ENCODE peak calls at places on chromosomes 11 and 22, in seven cellular contexts. One of them, this sample, is unnamed.

GRCh38 chr11:75301131-75301530 is 50.3 kb downstream of the ARRB1 start:
- DNase-seq in GM23338: no peak
- DNase-seq in pancreas: no peak
- DNase-seq in hypothalamus: no peak
- DNase-seq in cardiac muscle cell: no peak
- DNase-seq in activated CD4-positive, CD25-positive, alpha-beta regulatory T cell: no peak
- DNase-seq in osteocyte: no peak
- DNase-seq in this sample: no peak

GRCh38 chr11:129766858-129767604 is 48.6 kb upstream of the TMEM45B start:
- DNase-seq in GM23338: peak; percentile 80
- DNase-seq in pancreas: no peak
- DNase-seq in hypothalamus: no peak
- DNase-seq in cardiac muscle cell: peak; percentile 48
- DNase-seq in activated CD4-positive, CD25-positive, alpha-beta regulatory T cell: no peak
- DNase-seq in osteocyte: no peak
- DNase-seq in this sample: peak; percentile 16

GRCh38 chr11:351411-351810 is 17.9 kb upstream of the B4GALNT4 start:
- DNase-seq in GM23338: no peak
- DNase-seq in pancreas: no peak
- DNase-seq in hypothalamus: no peak
- DNase-seq in cardiac muscle cell: no peak
- DNase-seq in activated CD4-positive, CD25-positive, alpha-beta regulatory T cell: no peak
- DNase-seq in osteocyte: no peak
- DNase-seq in this sample: no peak

GRCh38 chr11:82810326-82810725 is 76.7 kb upstream of the FAM181B start:
- DNase-seq in GM23338: no peak
- DNase-seq in pancreas: no peak
- DNase-seq in hypothalamus: no peak
- DNase-seq in cardiac muscle cell: no peak
- DNase-seq in activated CD4-positive, CD25-positive, alpha-beta regulatory T cell: no peak
- DNase-seq in osteocyte: no peak
- DNase-seq in this sample: no peak

GRCh38 chr22:33888821-33889220 is 31.5 kb downstream of the LARGE1 start:
- DNase-seq in GM23338: no peak
- DNase-seq in pancreas: no peak
- DNase-seq in hypothalamus: no peak
- DNase-seq in cardiac muscle cell: no peak
- DNase-seq in activated CD4-positive, CD25-positive, alpha-beta regulatory T cell: no peak
- DNase-seq in osteocyte: no peak
- DNase-seq in this sample: no peak

GRCh38 chr11:60887531-60887930 is 18.9 kb downstream of the PRPF19 start:
- DNase-seq in GM23338: peak; percentile 77
- DNase-seq in pancreas: no peak
- DNase-seq in hypothalamus: no peak
- DNase-seq in cardiac muscle cell: peak; percentile 75
- DNase-seq in activated CD4-positive, CD25-positive, alpha-beta regulatory T cell: no peak
- DNase-seq in osteocyte: no peak
- DNase-seq in this sample: no peak

GRCh38 chr11:117097567-117098268 is 510 bp downstream of the SIK3 start:
- DNase-seq in GM23338: peak; percentile 68
- DNase-seq in pancreas: peak; percentile 45
- DNase-seq in hypothalamus: no peak
- DNase-seq in cardiac muscle cell: no peak
- DNase-seq in activated CD4-positive, CD25-positive, alpha-beta regulatory T cell: no peak
- DNase-seq in osteocyte: peak; percentile 86
- DNase-seq in this sample: peak; percentile 19

GRCh38 chr11:122494171-122494570 is 161.4 kb upstream of the UBASH3B start:
- DNase-seq in GM23338: no peak
- DNase-seq in pancreas: no peak
- DNase-seq in hypothalamus: no peak
- DNase-seq in cardiac muscle cell: no peak
- DNase-seq in activated CD4-positive, CD25-positive, alpha-beta regulatory T cell: no peak
- DNase-seq in osteocyte: no peak
- DNase-seq in this sample: no peak

GRCh38 chr11:72738199-72739141 is 13.7 kb downstream of the ARAP1 start:
- DNase-seq in GM23338: peak; percentile 33
- DNase-seq in pancreas: no peak
- DNase-seq in hypothalamus: no peak
- DNase-seq in cardiac muscle cell: no peak
- DNase-seq in activated CD4-positive, CD25-positive, alpha-beta regulatory T cell: no peak
- DNase-seq in osteocyte: no peak
- DNase-seq in this sample: no peak

GRCh38 chr11:72478596-72479143 is 44.3 kb upstream of the CLPB start:
- DNase-seq in GM23338: no peak
- DNase-seq in pancreas: no peak
- DNase-seq in hypothalamus: no peak
- DNase-seq in cardiac muscle cell: peak; percentile 23
- DNase-seq in activated CD4-positive, CD25-positive, alpha-beta regulatory T cell: no peak
- DNase-seq in osteocyte: no peak
- DNase-seq in this sample: no peak

GRCh38 chr11:27777013-27777412 is 76.8 kb upstream of the BDNF start:
- DNase-seq in GM23338: no peak
- DNase-seq in pancreas: no peak
- DNase-seq in hypothalamus: no peak
- DNase-seq in cardiac muscle cell: no peak
- DNase-seq in activated CD4-positive, CD25-positive, alpha-beta regulatory T cell: no peak
- DNase-seq in osteocyte: no peak
- DNase-seq in this sample: no peak

GRCh38 chr11:110891411-110891810 is 179.2 kb upstream of the ARHGAP20 start:
- DNase-seq in GM23338: no peak
- DNase-seq in pancreas: no peak
- DNase-seq in hypothalamus: no peak
- DNase-seq in cardiac muscle cell: peak; percentile 45
- DNase-seq in activated CD4-positive, CD25-positive, alpha-beta regulatory T cell: no peak
- DNase-seq in osteocyte: no peak
- DNase-seq in this sample: no peak

GRCh38 chr11:34609850-34610249 is 11.0 kb upstream of the EHF start:
- DNase-seq in GM23338: no peak
- DNase-seq in pancreas: no peak
- DNase-seq in hypothalamus: no peak
- DNase-seq in cardiac muscle cell: no peak
- DNase-seq in activated CD4-positive, CD25-positive, alpha-beta regulatory T cell: no peak
- DNase-seq in osteocyte: no peak
- DNase-seq in this sample: no peak

GRCh38 chr11:31884080-31884479 is 73.0 kb upstream of the PAX6 start:
- DNase-seq in GM23338: no peak
- DNase-seq in pancreas: no peak
- DNase-seq in hypothalamus: no peak
- DNase-seq in cardiac muscle cell: no peak
- DNase-seq in activated CD4-positive, CD25-positive, alpha-beta regulatory T cell: no peak
- DNase-seq in osteocyte: no peak
- DNase-seq in this sample: no peak

GRCh38 chr11:23112987-23113886 is 253.0 kb upstream of the CCDC179 start:
- DNase-seq in GM23338: peak; percentile 79
- DNase-seq in pancreas: peak; percentile 75
- DNase-seq in hypothalamus: no peak
- DNase-seq in cardiac muscle cell: peak; percentile 57
- DNase-seq in activated CD4-positive, CD25-positive, alpha-beta regulatory T cell: no peak
- DNase-seq in osteocyte: no peak
- DNase-seq in this sample: no peak

GRCh38 chr22:42976131-42976530 is 38.8 kb downstream of the PACSIN2 start:
- DNase-seq in GM23338: peak; percentile 48
- DNase-seq in pancreas: no peak
- DNase-seq in hypothalamus: no peak
- DNase-seq in cardiac muscle cell: no peak
- DNase-seq in activated CD4-positive, CD25-positive, alpha-beta regulatory T cell: no peak
- DNase-seq in osteocyte: no peak
- DNase-seq in this sample: no peak

GRCh38 chr11:60786811-60787567 is 1.9 kb downstream of the MS4A10 start:
- DNase-seq in GM23338: no peak
- DNase-seq in pancreas: peak; percentile 23
- DNase-seq in hypothalamus: no peak
- DNase-seq in cardiac muscle cell: peak; percentile 87
- DNase-seq in activated CD4-positive, CD25-positive, alpha-beta regulatory T cell: no peak
- DNase-seq in osteocyte: no peak
- DNase-seq in this sample: peak; percentile 92

GRCh38 chr11:125939081-125939521 is 6.7 kb upstream of the VSIG10L2 start:
- DNase-seq in GM23338: no peak
- DNase-seq in pancreas: no peak
- DNase-seq in hypothalamus: no peak
- DNase-seq in cardiac muscle cell: peak; percentile 32
- DNase-seq in activated CD4-positive, CD25-positive, alpha-beta regulatory T cell: no peak
- DNase-seq in osteocyte: no peak
- DNase-seq in this sample: no peak

GRCh38 chr11:64120951-64121569 is 44.9 kb downstream of the MACROD1 start:
- DNase-seq in GM23338: no peak
- DNase-seq in pancreas: no peak
- DNase-seq in hypothalamus: no peak
- DNase-seq in cardiac muscle cell: peak; percentile 9
- DNase-seq in activated CD4-positive, CD25-positive, alpha-beta regulatory T cell: no peak
- DNase-seq in osteocyte: no peak
- DNase-seq in this sample: no peak

GRCh38 chr11:119169272-119169719 is 771 bp downstream of the NLRX1 start:
- DNase-seq in GM23338: peak; percentile 92
- DNase-seq in pancreas: peak; percentile 48
- DNase-seq in hypothalamus: no peak
- DNase-seq in cardiac muscle cell: peak; percentile 49
- DNase-seq in activated CD4-positive, CD25-positive, alpha-beta regulatory T cell: peak; percentile 34
- DNase-seq in osteocyte: no peak
- DNase-seq in this sample: no peak

GRCh38 chr11:134654161-134654915 is 242.3 kb upstream of the B3GAT1 start:
- DNase-seq in GM23338: no peak
- DNase-seq in pancreas: no peak
- DNase-seq in hypothalamus: no peak
- DNase-seq in cardiac muscle cell: no peak
- DNase-seq in activated CD4-positive, CD25-positive, alpha-beta regulatory T cell: no peak
- DNase-seq in osteocyte: peak; percentile 64
- DNase-seq in this sample: no peak

GRCh38 chr11:8242480-8243280 is 21.0 kb downstream of the LMO1 start:
- DNase-seq in GM23338: peak; percentile 62
- DNase-seq in pancreas: no peak
- DNase-seq in hypothalamus: no peak
- DNase-seq in cardiac muscle cell: no peak
- DNase-seq in activated CD4-positive, CD25-positive, alpha-beta regulatory T cell: no peak
- DNase-seq in osteocyte: no peak
- DNase-seq in this sample: no peak

GRCh38 chr11:8237453-8237852 is 26.2 kb downstream of the LMO1 start:
- DNase-seq in GM23338: no peak
- DNase-seq in pancreas: no peak
- DNase-seq in hypothalamus: no peak
- DNase-seq in cardiac muscle cell: no peak
- DNase-seq in activated CD4-positive, CD25-positive, alpha-beta regulatory T cell: no peak
- DNase-seq in osteocyte: no peak
- DNase-seq in this sample: no peak

GRCh38 chr11:130634186-130634585 is 185.7 kb downstream of the ADAMTS15 start:
- DNase-seq in GM23338: no peak
- DNase-seq in pancreas: no peak
- DNase-seq in hypothalamus: no peak
- DNase-seq in cardiac muscle cell: no peak
- DNase-seq in activated CD4-positive, CD25-positive, alpha-beta regulatory T cell: no peak
- DNase-seq in osteocyte: no peak
- DNase-seq in this sample: no peak

GRCh38 chr11:62500066-62501035 is 46.3 kb downstream of the AHNAK start:
- DNase-seq in GM23338: peak; percentile 71
- DNase-seq in pancreas: no peak
- DNase-seq in hypothalamus: no peak
- DNase-seq in cardiac muscle cell: no peak
- DNase-seq in activated CD4-positive, CD25-positive, alpha-beta regulatory T cell: no peak
- DNase-seq in osteocyte: no peak
- DNase-seq in this sample: no peak

GRCh38 chr22:49393526-49393925 is 434.1 kb downstream of the BRD1 start:
- DNase-seq in GM23338: no peak
- DNase-seq in pancreas: no peak
- DNase-seq in hypothalamus: no peak
- DNase-seq in cardiac muscle cell: no peak
- DNase-seq in activated CD4-positive, CD25-positive, alpha-beta regulatory T cell: no peak
- DNase-seq in osteocyte: peak; percentile 80
- DNase-seq in this sample: no peak

GRCh38 chr11:59011672-59012071 is 72.4 kb downstream of the GLYATL1 start:
- DNase-seq in GM23338: peak; percentile 87
- DNase-seq in pancreas: no peak
- DNase-seq in hypothalamus: no peak
- DNase-seq in cardiac muscle cell: no peak
- DNase-seq in activated CD4-positive, CD25-positive, alpha-beta regulatory T cell: no peak
- DNase-seq in osteocyte: no peak
- DNase-seq in this sample: no peak

GRCh38 chr11:131458421-131458820 is 88.0 kb downstream of the NTM start:
- DNase-seq in GM23338: no peak
- DNase-seq in pancreas: no peak
- DNase-seq in hypothalamus: no peak
- DNase-seq in cardiac muscle cell: no peak
- DNase-seq in activated CD4-positive, CD25-positive, alpha-beta regulatory T cell: no peak
- DNase-seq in osteocyte: no peak
- DNase-seq in this sample: no peak

GRCh38 chr22:29799217-29799680 is 32.1 kb downstream of the UQCR10 start:
- DNase-seq in GM23338: no peak
- DNase-seq in pancreas: peak; percentile 74
- DNase-seq in hypothalamus: peak; percentile 48
- DNase-seq in cardiac muscle cell: peak; percentile 97
- DNase-seq in activated CD4-positive, CD25-positive, alpha-beta regulatory T cell: no peak
- DNase-seq in osteocyte: no peak
- DNase-seq in this sample: peak; percentile 30

GRCh38 chr22:30175743-30176288 is 70.7 kb downstream of the LIF start:
- DNase-seq in GM23338: no peak
- DNase-seq in pancreas: no peak
- DNase-seq in hypothalamus: no peak
- DNase-seq in cardiac muscle cell: no peak
- DNase-seq in activated CD4-positive, CD25-positive, alpha-beta regulatory T cell: no peak
- DNase-seq in osteocyte: no peak
- DNase-seq in this sample: no peak

GRCh38 chr11:8219257-8220021 is 44.2 kb downstream of the LMO1 start:
- DNase-seq in GM23338: peak; percentile 85
- DNase-seq in pancreas: peak; percentile 41
- DNase-seq in hypothalamus: no peak
- DNase-seq in cardiac muscle cell: peak; percentile 69
- DNase-seq in activated CD4-positive, CD25-positive, alpha-beta regulatory T cell: no peak
- DNase-seq in osteocyte: no peak
- DNase-seq in this sample: no peak

GRCh38 chr11:100929377-100929776 is 200.2 kb downstream of the PGR start:
- DNase-seq in GM23338: no peak
- DNase-seq in pancreas: no peak
- DNase-seq in hypothalamus: no peak
- DNase-seq in cardiac muscle cell: peak; percentile 42
- DNase-seq in activated CD4-positive, CD25-positive, alpha-beta regulatory T cell: no peak
- DNase-seq in osteocyte: no peak
- DNase-seq in this sample: no peak

GRCh38 chr22:49968831-49969661 is 8.5 kb downstream of the PIM3 start:
- DNase-seq in GM23338: no peak
- DNase-seq in pancreas: peak; percentile 37
- DNase-seq in hypothalamus: no peak
- DNase-seq in cardiac muscle cell: no peak
- DNase-seq in activated CD4-positive, CD25-positive, alpha-beta regulatory T cell: no peak
- DNase-seq in osteocyte: no peak
- DNase-seq in this sample: no peak

GRCh38 chr22:42353883-42354727 is 78.1 kb downstream of the NFAM1 start:
- DNase-seq in GM23338: peak; percentile 84
- DNase-seq in pancreas: no peak
- DNase-seq in hypothalamus: no peak
- DNase-seq in cardiac muscle cell: peak; percentile 16
- DNase-seq in activated CD4-positive, CD25-positive, alpha-beta regulatory T cell: no peak
- DNase-seq in osteocyte: no peak
- DNase-seq in this sample: no peak

This sample was measured in SJSA1.